ENCODE peak calls at places on chromosome 6, in ten cellular contexts. A, H, E, G, L, Y, X, B, M and T are unnamed samples.

GRCh38 chr6:19303381-19303780 is 533.8 kb upstream of the ID4 start:
- DNase-seq in A (no peak), H (peak), E (no peak), G (no peak), L (no peak), Y (no peak), X (no peak), B (no peak), M (no peak), T (no peak)

GRCh38 chr6:82555801-82556200 is 192.2 kb downstream of the TPBG start:
- DNase-seq in A (peak), H (peak), E (no peak), G (no peak), L (no peak), Y (no peak), X (no peak), B (no peak), M (no peak), T (no peak)

GRCh38 chr6:106975699-106976032 is 1.1 kb upstream of the CD24 start:
- DNase-seq in A (peak), H (no peak), E (no peak), G (no peak), L (no peak), Y (no peak), X (no peak), B (no peak), M (peak), T (no peak)

GRCh38 chr6:167697316-167697715 is 129.4 kb upstream of the AFDN start:
- DNase-seq in A (no peak), H (no peak), E (no peak), G (no peak), L (no peak), Y (no peak), X (no peak), B (no peak), M (no peak), T (no peak)

GRCh38 chr6:152948150-152948768 is 34.6 kb downstream of the FBXO5 start:
- DNase-seq in A (peak), H (peak), E (peak), G (no peak), L (peak), Y (no peak), X (peak), B (no peak), M (no peak), T (no peak)

GRCh38 chr6:113291751-113292445 is 565.2 kb upstream of the MARCKS start:
- DNase-seq in A (no peak), H (no peak), E (peak), G (no peak), L (no peak), Y (no peak), X (no peak), B (peak), M (no peak), T (no peak)

GRCh38 chr6:138987299-138987642 is 782 bp downstream of the REPS1 start:
- DNase-seq in A (peak), H (no peak), E (no peak), G (no peak), L (peak), Y (no peak), X (no peak), B (no peak), M (no peak), T (no peak)

GRCh38 chr6:136024711-136025110 is 173.2 kb downstream of the PDE7B start:
- DNase-seq in A (no peak), H (no peak), E (no peak), G (no peak), L (no peak), Y (no peak), X (no peak), B (no peak), M (no peak), T (no peak)

GRCh38 chr6:158211273-158212055 is 43.3 kb downstream of the GTF2H5 start:
- DNase-seq in A (peak), H (peak), E (no peak), G (no peak), L (no peak), Y (no peak), X (no peak), B (no peak), M (no peak), T (no peak)